ENCODE peak calls at places on chromosomes 12 and 14, in five cellular contexts. P, Z, U, Q and G are unnamed samples.

GRCh38 chr12:115648463-115648862 is 629.0 kb downstream of the MED13L start:
- DNase-seq in P (no peak), Z (no peak), U (no peak), Q (no peak), G (no peak)

GRCh38 chr14:49634547-49635334 is at the start of gene DNAAF2:
- DNase-seq in P (peak; percentile 91), Z (peak; percentile 86), U (peak; percentile 74), Q (peak; percentile 78), G (peak; percentile 12)

GRCh38 chr14:69263364-69263763 is 3.4 kb downstream of the GALNT16 start:
- DNase-seq in P (peak; percentile 94), Z (peak; percentile 89), U (no peak), Q (no peak), G (peak; percentile 90)

GRCh38 chr14:63993992-63994391 is 141.2 kb downstream of the SYNE2 start:
- DNase-seq in P (no peak), Z (no peak), U (no peak), Q (peak; percentile 13), G (no peak)

GRCh38 chr12:132413931-132414588 is 75.9 kb upstream of the FBRSL1 start:
- DNase-seq in P (no peak), Z (no peak), U (no peak), Q (no peak), G (no peak)

GRCh38 chr14:81453166-81453766 is 53.1 kb upstream of the STON2 start:
- DNase-seq in P (no peak), Z (peak; percentile 70), U (peak; percentile 61), Q (peak; percentile 60), G (no peak)

GRCh38 chr14:50023671-50024490 is 92.5 kb downstream of the VCPKMT start:
- DNase-seq in P (no peak), Z (no peak), U (no peak), Q (peak; percentile 34), G (no peak)

GRCh38 chr12:111937429-111937828 is 75.5 kb downstream of the TMEM116 start:
- DNase-seq in P (no peak), Z (no peak), U (no peak), Q (no peak), G (no peak)

GRCh38 chr14:23388996-23389395 is 12.2 kb downstream of the CMTM5 start:
- DNase-seq in P (no peak), Z (no peak), U (no peak), Q (no peak), G (no peak)

GRCh38 chr12:85807681-85808228 is 28.5 kb downstream of the RASSF9 start:
- DNase-seq in P (no peak), Z (no peak), U (no peak), Q (no peak), G (no peak)

GRCh38 chr14:99118946-99119345 is 153.1 kb downstream of the BCL11B start:
- DNase-seq in P (peak; percentile 81), Z (no peak), U (no peak), Q (no peak), G (no peak)

GRCh38 chr12:74963867-74964331 is 245.7 kb downstream of the KCNC2 start:
- DNase-seq in P (no peak), Z (no peak), U (no peak), Q (peak; percentile 72), G (no peak)
- TF ChIP-seq POLR2A in P (no peak), Z (no peak), U (no peak), Q (no peak), G (no peak)

DNA sequence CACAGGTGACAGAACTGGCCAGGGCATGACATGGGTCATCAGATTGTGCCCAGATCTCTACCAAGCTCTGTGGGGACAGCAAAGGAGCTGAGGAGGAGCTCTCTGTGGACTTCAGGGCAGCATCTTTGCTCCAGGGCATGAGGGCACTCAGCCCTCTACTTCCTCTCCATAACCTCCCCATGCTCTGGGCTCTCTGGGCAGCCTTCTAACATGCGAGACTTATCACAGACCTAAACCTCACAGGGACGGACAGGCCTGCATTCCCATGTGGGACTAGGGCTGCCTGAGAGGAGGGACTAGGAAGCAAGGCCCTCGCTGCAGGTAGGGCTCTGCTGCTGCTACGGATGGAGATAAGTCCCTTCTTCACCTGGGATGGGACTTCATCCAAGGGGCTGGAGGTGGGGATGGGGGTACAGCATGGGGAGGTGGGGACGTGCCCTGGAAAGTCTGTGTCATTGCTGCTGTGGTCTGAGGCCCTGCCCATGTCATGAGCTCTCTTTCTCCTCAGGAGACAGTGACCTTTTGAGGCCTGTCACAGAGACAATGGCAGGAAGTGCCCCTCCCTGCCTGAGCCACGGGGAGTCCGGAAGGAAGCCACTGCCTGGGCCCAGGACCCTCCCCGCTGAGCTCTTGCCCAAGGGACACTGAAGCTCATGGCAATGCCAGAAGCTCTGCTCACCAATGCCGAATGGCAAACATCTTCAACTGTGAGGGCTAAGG is 44.1 kb downstream of the PITPNM2 start:
- DNase-seq in P (no peak), Z (no peak), U (no peak), Q (peak; percentile 39), G (no peak)
- TF ChIP-seq POLR2A in P (no peak), Z (no peak), U (no peak), Q (no peak), G (no peak)

GRCh38 chr12:89882757-89883156 is 174.1 kb upstream of the ATP2B1 start:
- DNase-seq in P (no peak), Z (no peak), U (no peak), Q (no peak), G (no peak)

GRCh38 chr12:89883630-89884364 is 175.2 kb upstream of the ATP2B1 start:
- DNase-seq in P (no peak), Z (no peak), U (no peak), Q (no peak), G (no peak)

GRCh38 chr12:89880695-89881350 is 172.2 kb upstream of the ATP2B1 start:
- DNase-seq in P (no peak), Z (no peak), U (no peak), Q (no peak), G (no peak)

GRCh38 chr12:89884365-89884915 is 175.8 kb upstream of the ATP2B1 start:
- DNase-seq in P (no peak), Z (no peak), U (no peak), Q (no peak), G (no peak)

GRCh38 chr12:89882051-89882450 is 173.4 kb upstream of the ATP2B1 start:
- DNase-seq in P (no peak), Z (no peak), U (no peak), Q (no peak), G (no peak)
- TF ChIP-seq POLR2A in P (no peak), Z (no peak), U (no peak), Q (no peak), G (no peak)

DNA sequence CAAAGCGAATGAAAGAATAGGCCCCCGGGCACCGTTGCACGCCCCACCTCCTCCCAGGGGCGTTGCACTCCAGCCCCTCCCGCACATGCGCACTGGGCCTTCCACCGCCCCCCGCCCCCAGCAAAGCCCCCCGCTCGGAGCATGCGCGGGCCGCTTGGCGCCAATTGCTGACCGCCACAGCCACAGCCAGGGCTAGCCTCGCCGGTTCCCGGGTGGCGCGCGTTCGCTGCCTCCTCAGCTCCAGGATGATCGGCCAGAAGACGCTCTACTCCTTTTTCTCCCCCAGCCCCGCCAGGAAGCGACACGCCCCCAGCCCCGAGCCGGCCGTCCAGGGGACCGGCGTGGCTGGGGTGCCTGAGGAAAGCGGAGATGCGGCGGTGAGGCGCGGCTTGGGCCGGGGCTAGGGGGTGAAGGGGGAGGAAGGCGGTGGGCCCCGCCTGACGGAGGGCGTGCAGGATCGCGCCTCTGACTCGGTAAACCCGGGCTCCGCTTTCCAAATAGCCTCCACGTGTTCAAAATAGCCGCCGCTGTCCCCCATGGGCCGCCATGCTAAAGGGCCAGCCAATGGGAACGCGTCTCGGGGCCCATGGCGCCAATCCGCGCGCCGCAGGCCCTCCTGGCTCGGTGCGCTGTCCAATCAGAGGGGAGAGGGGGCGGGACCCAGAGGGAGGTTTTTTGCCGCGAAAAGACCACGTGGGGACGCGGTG is at the start of gene UNG:
- DNase-seq in P (peak; percentile 99), Z (peak; percentile 99), U (peak; percentile 98), Q (peak; percentile 97), G (peak; percentile 94)
- TF ChIP-seq POLR2A in P (no peak), Z (no peak), U (no peak), Q (peak; percentile 54), G (no peak)

GRCh38 chr12:26890784-26891183 is 47.0 kb downstream of the INTS13 start:
- DNase-seq in P (no peak), Z (no peak), U (no peak), Q (no peak), G (no peak)

GRCh38 chr12:26895672-26896071 is 42.1 kb downstream of the INTS13 start:
- DNase-seq in P (no peak), Z (no peak), U (no peak), Q (no peak), G (no peak)

GRCh38 chr12:26896913-26897312 is 40.9 kb downstream of the INTS13 start:
- DNase-seq in P (no peak), Z (no peak), U (no peak), Q (no peak), G (no peak)

GRCh38 chr12:26891704-26892103 is 46.1 kb downstream of the INTS13 start:
- DNase-seq in P (no peak), Z (no peak), U (no peak), Q (no peak), G (no peak)
- TF ChIP-seq POLR2A in P (no peak), Z (no peak), U (no peak), Q (no peak), G (no peak)

GRCh38 chr14:54975856-54976255 is 51.0 kb downstream of the WDHD1 start:
- DNase-seq in P (no peak), Z (no peak), U (no peak), Q (peak; percentile 4), G (no peak)
- TF ChIP-seq POLR2A in P (no peak), Z (no peak), U (no peak), Q (no peak), G (no peak)